ENCODE peak calls at places on chromosomes 12 and 14, in eight cellular contexts. One of them, this sample, is unnamed.
A peak's percentile ranks its signal among the peaks of the same experiment; 100 is the strongest.

GRCh38 chr12:45730116-45730841 is 773 bp downstream of the ARID2 start:
- DNase-seq in lung: peak; percentile 35
- DNase-seq in ecto neural progenitor cell: peak; percentile 74
- DNase-seq in T-helper 2 cell: peak; percentile 89
- DNase-seq in CD14-positive monocyte: peak; percentile 42
- DNase-seq in stimulated activated CD8-positive, alpha-beta memory T cell treated with anti-CD3 and anti-CD28 coated beads, Interleukin-15, amount 100 ng/mL, for 1 hour: peak; percentile 38
- DNase-seq in activated CD4-positive, alpha-beta T cell treated with anti-CD3 and anti-CD28 coated beads, Interleukin-2, amount 50 U/mL, for 24 hours: peak; percentile 30
- DNase-seq in frontal cortex: peak; percentile 12
- DNase-seq in this sample: peak; percentile 58

GRCh38 chr14:55927059-55927458 is 191.2 kb upstream of the PELI2 start:
- DNase-seq in lung: no peak
- DNase-seq in ecto neural progenitor cell: peak; percentile 77
- DNase-seq in T-helper 2 cell: no peak
- DNase-seq in CD14-positive monocyte: no peak
- DNase-seq in stimulated activated CD8-positive, alpha-beta memory T cell treated with anti-CD3 and anti-CD28 coated beads, Interleukin-15, amount 100 ng/mL, for 1 hour: no peak
- DNase-seq in activated CD4-positive, alpha-beta T cell treated with anti-CD3 and anti-CD28 coated beads, Interleukin-2, amount 50 U/mL, for 24 hours: no peak
- DNase-seq in frontal cortex: no peak
- DNase-seq in this sample: no peak

GRCh38 chr12:30614031-30614430 is 81.6 kb downstream of the IPO8 start:
- DNase-seq in lung: no peak
- DNase-seq in ecto neural progenitor cell: no peak
- DNase-seq in T-helper 2 cell: no peak
- DNase-seq in CD14-positive monocyte: no peak
- DNase-seq in stimulated activated CD8-positive, alpha-beta memory T cell treated with anti-CD3 and anti-CD28 coated beads, Interleukin-15, amount 100 ng/mL, for 1 hour: no peak
- DNase-seq in activated CD4-positive, alpha-beta T cell treated with anti-CD3 and anti-CD28 coated beads, Interleukin-2, amount 50 U/mL, for 24 hours: no peak
- DNase-seq in frontal cortex: no peak
- DNase-seq in this sample: no peak

GRCh38 chr14:35159742-35160409 is 37.5 kb downstream of the PRORP start:
- DNase-seq in lung: no peak
- DNase-seq in ecto neural progenitor cell: no peak
- DNase-seq in T-helper 2 cell: peak; percentile 8
- DNase-seq in CD14-positive monocyte: no peak
- DNase-seq in stimulated activated CD8-positive, alpha-beta memory T cell treated with anti-CD3 and anti-CD28 coated beads, Interleukin-15, amount 100 ng/mL, for 1 hour: no peak
- DNase-seq in activated CD4-positive, alpha-beta T cell treated with anti-CD3 and anti-CD28 coated beads, Interleukin-2, amount 50 U/mL, for 24 hours: no peak
- DNase-seq in frontal cortex: no peak
- DNase-seq in this sample: no peak

GRCh38 chr12:78062781-78063180 is 232.1 kb downstream of the NAV3 start:
- DNase-seq in lung: no peak
- DNase-seq in ecto neural progenitor cell: no peak
- DNase-seq in T-helper 2 cell: no peak
- DNase-seq in CD14-positive monocyte: no peak
- DNase-seq in stimulated activated CD8-positive, alpha-beta memory T cell treated with anti-CD3 and anti-CD28 coated beads, Interleukin-15, amount 100 ng/mL, for 1 hour: no peak
- DNase-seq in activated CD4-positive, alpha-beta T cell treated with anti-CD3 and anti-CD28 coated beads, Interleukin-2, amount 50 U/mL, for 24 hours: no peak
- DNase-seq in frontal cortex: no peak
- DNase-seq in this sample: no peak

GRCh38 chr14:57352771-57353170 is 37.6 kb upstream of the NAA30 start:
- DNase-seq in lung: no peak
- DNase-seq in ecto neural progenitor cell: no peak
- DNase-seq in T-helper 2 cell: no peak
- DNase-seq in CD14-positive monocyte: no peak
- DNase-seq in stimulated activated CD8-positive, alpha-beta memory T cell treated with anti-CD3 and anti-CD28 coated beads, Interleukin-15, amount 100 ng/mL, for 1 hour: no peak
- DNase-seq in activated CD4-positive, alpha-beta T cell treated with anti-CD3 and anti-CD28 coated beads, Interleukin-2, amount 50 U/mL, for 24 hours: no peak
- DNase-seq in frontal cortex: no peak
- DNase-seq in this sample: no peak

GRCh38 chr14:95307402-95308041 is 12.2 kb downstream of the CLMN start:
- DNase-seq in lung: no peak
- DNase-seq in ecto neural progenitor cell: no peak
- DNase-seq in T-helper 2 cell: no peak
- DNase-seq in CD14-positive monocyte: no peak
- DNase-seq in stimulated activated CD8-positive, alpha-beta memory T cell treated with anti-CD3 and anti-CD28 coated beads, Interleukin-15, amount 100 ng/mL, for 1 hour: no peak
- DNase-seq in activated CD4-positive, alpha-beta T cell treated with anti-CD3 and anti-CD28 coated beads, Interleukin-2, amount 50 U/mL, for 24 hours: no peak
- DNase-seq in frontal cortex: no peak
- DNase-seq in this sample: no peak

GRCh38 chr12:122889658-122890561 is 6.0 kb downstream of the VPS37B start:
- DNase-seq in lung: no peak
- DNase-seq in ecto neural progenitor cell: no peak
- DNase-seq in T-helper 2 cell: no peak
- DNase-seq in CD14-positive monocyte: no peak
- DNase-seq in stimulated activated CD8-positive, alpha-beta memory T cell treated with anti-CD3 and anti-CD28 coated beads, Interleukin-15, amount 100 ng/mL, for 1 hour: no peak
- DNase-seq in activated CD4-positive, alpha-beta T cell treated with anti-CD3 and anti-CD28 coated beads, Interleukin-2, amount 50 U/mL, for 24 hours: no peak
- DNase-seq in frontal cortex: no peak
- DNase-seq in this sample: no peak

GRCh38 chr14:64718762-64719161 is 14.5 kb downstream of the PLEKHG3 start:
- DNase-seq in lung: no peak
- DNase-seq in ecto neural progenitor cell: no peak
- DNase-seq in T-helper 2 cell: no peak
- DNase-seq in CD14-positive monocyte: no peak
- DNase-seq in stimulated activated CD8-positive, alpha-beta memory T cell treated with anti-CD3 and anti-CD28 coated beads, Interleukin-15, amount 100 ng/mL, for 1 hour: no peak
- DNase-seq in activated CD4-positive, alpha-beta T cell treated with anti-CD3 and anti-CD28 coated beads, Interleukin-2, amount 50 U/mL, for 24 hours: no peak
- DNase-seq in frontal cortex: no peak
- DNase-seq in this sample: no peak

GRCh38 chr12:101379149-101379548 is 28.4 kb downstream of the ARL1 start:
- DNase-seq in lung: no peak
- DNase-seq in ecto neural progenitor cell: no peak
- DNase-seq in T-helper 2 cell: no peak
- DNase-seq in CD14-positive monocyte: no peak
- DNase-seq in stimulated activated CD8-positive, alpha-beta memory T cell treated with anti-CD3 and anti-CD28 coated beads, Interleukin-15, amount 100 ng/mL, for 1 hour: no peak
- DNase-seq in activated CD4-positive, alpha-beta T cell treated with anti-CD3 and anti-CD28 coated beads, Interleukin-2, amount 50 U/mL, for 24 hours: no peak
- DNase-seq in frontal cortex: no peak
- DNase-seq in this sample: no peak

GRCh38 chr12:78457951-78458350 is 406.6 kb upstream of the SYT1 start:
- DNase-seq in lung: no peak
- DNase-seq in ecto neural progenitor cell: no peak
- DNase-seq in T-helper 2 cell: peak; percentile 21
- DNase-seq in CD14-positive monocyte: no peak
- DNase-seq in stimulated activated CD8-positive, alpha-beta memory T cell treated with anti-CD3 and anti-CD28 coated beads, Interleukin-15, amount 100 ng/mL, for 1 hour: no peak
- DNase-seq in activated CD4-positive, alpha-beta T cell treated with anti-CD3 and anti-CD28 coated beads, Interleukin-2, amount 50 U/mL, for 24 hours: no peak
- DNase-seq in frontal cortex: no peak
- DNase-seq in this sample: no peak

GRCh38 chr12:129911437-129912049 is 7.7 kb upstream of the TMEM132D start:
- DNase-seq in lung: no peak
- DNase-seq in ecto neural progenitor cell: peak; percentile 85
- DNase-seq in T-helper 2 cell: peak; percentile 42
- DNase-seq in CD14-positive monocyte: no peak
- DNase-seq in stimulated activated CD8-positive, alpha-beta memory T cell treated with anti-CD3 and anti-CD28 coated beads, Interleukin-15, amount 100 ng/mL, for 1 hour: no peak
- DNase-seq in activated CD4-positive, alpha-beta T cell treated with anti-CD3 and anti-CD28 coated beads, Interleukin-2, amount 50 U/mL, for 24 hours: no peak
- DNase-seq in frontal cortex: peak; percentile 77
- DNase-seq in this sample: peak; percentile 7

GRCh38 chr12:30880061-30880460 is 46.5 kb upstream of the TSPAN11 start:
- DNase-seq in lung: no peak
- DNase-seq in ecto neural progenitor cell: no peak
- DNase-seq in T-helper 2 cell: no peak
- DNase-seq in CD14-positive monocyte: no peak
- DNase-seq in stimulated activated CD8-positive, alpha-beta memory T cell treated with anti-CD3 and anti-CD28 coated beads, Interleukin-15, amount 100 ng/mL, for 1 hour: no peak
- DNase-seq in activated CD4-positive, alpha-beta T cell treated with anti-CD3 and anti-CD28 coated beads, Interleukin-2, amount 50 U/mL, for 24 hours: no peak
- DNase-seq in frontal cortex: no peak
- DNase-seq in this sample: no peak

GRCh38 chr12:131912526-131913274 is 16.4 kb upstream of the PUS1 start:
- DNase-seq in lung: peak; percentile 50
- DNase-seq in ecto neural progenitor cell: no peak
- DNase-seq in T-helper 2 cell: no peak
- DNase-seq in CD14-positive monocyte: peak; percentile 47
- DNase-seq in stimulated activated CD8-positive, alpha-beta memory T cell treated with anti-CD3 and anti-CD28 coated beads, Interleukin-15, amount 100 ng/mL, for 1 hour: no peak
- DNase-seq in activated CD4-positive, alpha-beta T cell treated with anti-CD3 and anti-CD28 coated beads, Interleukin-2, amount 50 U/mL, for 24 hours: no peak
- DNase-seq in frontal cortex: peak; percentile 89
- DNase-seq in this sample: no peak

GRCh38 chr12:3233813-3234212 is 156.6 kb downstream of the TSPAN9 start:
- DNase-seq in lung: no peak
- DNase-seq in ecto neural progenitor cell: no peak
- DNase-seq in T-helper 2 cell: no peak
- DNase-seq in CD14-positive monocyte: no peak
- DNase-seq in stimulated activated CD8-positive, alpha-beta memory T cell treated with anti-CD3 and anti-CD28 coated beads, Interleukin-15, amount 100 ng/mL, for 1 hour: no peak
- DNase-seq in activated CD4-positive, alpha-beta T cell treated with anti-CD3 and anti-CD28 coated beads, Interleukin-2, amount 50 U/mL, for 24 hours: no peak
- DNase-seq in frontal cortex: no peak
- DNase-seq in this sample: no peak

GRCh38 chr14:100782516-100783320 is 43.2 kb upstream of the MEG3 start:
- DNase-seq in lung: no peak
- DNase-seq in ecto neural progenitor cell: peak; percentile 46
- DNase-seq in T-helper 2 cell: no peak
- DNase-seq in CD14-positive monocyte: no peak
- DNase-seq in stimulated activated CD8-positive, alpha-beta memory T cell treated with anti-CD3 and anti-CD28 coated beads, Interleukin-15, amount 100 ng/mL, for 1 hour: no peak
- DNase-seq in activated CD4-positive, alpha-beta T cell treated with anti-CD3 and anti-CD28 coated beads, Interleukin-2, amount 50 U/mL, for 24 hours: no peak
- DNase-seq in frontal cortex: no peak
- DNase-seq in this sample: no peak

GRCh38 chr12:46494424-46494823 is 121.9 kb upstream of the SLC38A2 start:
- DNase-seq in lung: no peak
- DNase-seq in ecto neural progenitor cell: no peak
- DNase-seq in T-helper 2 cell: no peak
- DNase-seq in CD14-positive monocyte: no peak
- DNase-seq in stimulated activated CD8-positive, alpha-beta memory T cell treated with anti-CD3 and anti-CD28 coated beads, Interleukin-15, amount 100 ng/mL, for 1 hour: no peak
- DNase-seq in activated CD4-positive, alpha-beta T cell treated with anti-CD3 and anti-CD28 coated beads, Interleukin-2, amount 50 U/mL, for 24 hours: no peak
- DNase-seq in frontal cortex: no peak
- DNase-seq in this sample: no peak

GRCh38 chr12:57147641-57147944 is 174 bp upstream of the LRP1-AS start:
- DNase-seq in lung: no peak
- DNase-seq in ecto neural progenitor cell: no peak
- DNase-seq in T-helper 2 cell: no peak
- DNase-seq in CD14-positive monocyte: no peak
- DNase-seq in stimulated activated CD8-positive, alpha-beta memory T cell treated with anti-CD3 and anti-CD28 coated beads, Interleukin-15, amount 100 ng/mL, for 1 hour: no peak
- DNase-seq in activated CD4-positive, alpha-beta T cell treated with anti-CD3 and anti-CD28 coated beads, Interleukin-2, amount 50 U/mL, for 24 hours: no peak
- DNase-seq in frontal cortex: no peak
- DNase-seq in this sample: no peak

GRCh38 chr12:67358686-67359374 is 89.7 kb downstream of the CAND1 start:
- DNase-seq in lung: no peak
- DNase-seq in ecto neural progenitor cell: no peak
- DNase-seq in T-helper 2 cell: no peak
- DNase-seq in CD14-positive monocyte: no peak
- DNase-seq in stimulated activated CD8-positive, alpha-beta memory T cell treated with anti-CD3 and anti-CD28 coated beads, Interleukin-15, amount 100 ng/mL, for 1 hour: no peak
- DNase-seq in activated CD4-positive, alpha-beta T cell treated with anti-CD3 and anti-CD28 coated beads, Interleukin-2, amount 50 U/mL, for 24 hours: no peak
- DNase-seq in frontal cortex: no peak
- DNase-seq in this sample: no peak

GRCh38 chr12:93601591-93601990 is 29.1 kb downstream of the SOCS2 start:
- DNase-seq in lung: no peak
- DNase-seq in ecto neural progenitor cell: no peak
- DNase-seq in T-helper 2 cell: no peak
- DNase-seq in CD14-positive monocyte: no peak
- DNase-seq in stimulated activated CD8-positive, alpha-beta memory T cell treated with anti-CD3 and anti-CD28 coated beads, Interleukin-15, amount 100 ng/mL, for 1 hour: no peak
- DNase-seq in activated CD4-positive, alpha-beta T cell treated with anti-CD3 and anti-CD28 coated beads, Interleukin-2, amount 50 U/mL, for 24 hours: no peak
- DNase-seq in frontal cortex: no peak
- DNase-seq in this sample: no peak

GRCh38 chr12:81809829-81810595 is 50.9 kb upstream of the PPFIA2 start:
- DNase-seq in lung: no peak
- DNase-seq in ecto neural progenitor cell: no peak
- DNase-seq in T-helper 2 cell: peak; percentile 10
- DNase-seq in CD14-positive monocyte: no peak
- DNase-seq in stimulated activated CD8-positive, alpha-beta memory T cell treated with anti-CD3 and anti-CD28 coated beads, Interleukin-15, amount 100 ng/mL, for 1 hour: no peak
- DNase-seq in activated CD4-positive, alpha-beta T cell treated with anti-CD3 and anti-CD28 coated beads, Interleukin-2, amount 50 U/mL, for 24 hours: no peak
- DNase-seq in frontal cortex: no peak
- DNase-seq in this sample: no peak

GRCh38 chr14:91878274-91878673 is 10.9 kb upstream of the TC2N start:
- DNase-seq in lung: no peak
- DNase-seq in ecto neural progenitor cell: no peak
- DNase-seq in T-helper 2 cell: no peak
- DNase-seq in CD14-positive monocyte: no peak
- DNase-seq in stimulated activated CD8-positive, alpha-beta memory T cell treated with anti-CD3 and anti-CD28 coated beads, Interleukin-15, amount 100 ng/mL, for 1 hour: no peak
- DNase-seq in activated CD4-positive, alpha-beta T cell treated with anti-CD3 and anti-CD28 coated beads, Interleukin-2, amount 50 U/mL, for 24 hours: no peak
- DNase-seq in frontal cortex: no peak
- DNase-seq in this sample: no peak

GRCh38 chr12:124148481-124148880 is 146.4 kb upstream of the RFLNA start:
- DNase-seq in lung: no peak
- DNase-seq in ecto neural progenitor cell: no peak
- DNase-seq in T-helper 2 cell: no peak
- DNase-seq in CD14-positive monocyte: no peak
- DNase-seq in stimulated activated CD8-positive, alpha-beta memory T cell treated with anti-CD3 and anti-CD28 coated beads, Interleukin-15, amount 100 ng/mL, for 1 hour: no peak
- DNase-seq in activated CD4-positive, alpha-beta T cell treated with anti-CD3 and anti-CD28 coated beads, Interleukin-2, amount 50 U/mL, for 24 hours: no peak
- DNase-seq in frontal cortex: no peak
- DNase-seq in this sample: no peak

GRCh38 chr14:61891251-61891650 is 129.0 kb downstream of the SNAPC1 start:
- DNase-seq in lung: no peak
- DNase-seq in ecto neural progenitor cell: no peak
- DNase-seq in T-helper 2 cell: no peak
- DNase-seq in CD14-positive monocyte: no peak
- DNase-seq in stimulated activated CD8-positive, alpha-beta memory T cell treated with anti-CD3 and anti-CD28 coated beads, Interleukin-15, amount 100 ng/mL, for 1 hour: no peak
- DNase-seq in activated CD4-positive, alpha-beta T cell treated with anti-CD3 and anti-CD28 coated beads, Interleukin-2, amount 50 U/mL, for 24 hours: no peak
- DNase-seq in frontal cortex: no peak
- DNase-seq in this sample: no peak

GRCh38 chr14:75821828-75822521 is 159.8 kb downstream of the TGFB3 start:
- DNase-seq in lung: no peak
- DNase-seq in ecto neural progenitor cell: no peak
- DNase-seq in T-helper 2 cell: no peak
- DNase-seq in CD14-positive monocyte: no peak
- DNase-seq in stimulated activated CD8-positive, alpha-beta memory T cell treated with anti-CD3 and anti-CD28 coated beads, Interleukin-15, amount 100 ng/mL, for 1 hour: no peak
- DNase-seq in activated CD4-positive, alpha-beta T cell treated with anti-CD3 and anti-CD28 coated beads, Interleukin-2, amount 50 U/mL, for 24 hours: no peak
- DNase-seq in frontal cortex: no peak
- DNase-seq in this sample: no peak

GRCh38 chr14:89165189-89165809 is 251.7 kb downstream of the FOXN3 start:
- DNase-seq in lung: no peak
- DNase-seq in ecto neural progenitor cell: no peak
- DNase-seq in T-helper 2 cell: no peak
- DNase-seq in CD14-positive monocyte: no peak
- DNase-seq in stimulated activated CD8-positive, alpha-beta memory T cell treated with anti-CD3 and anti-CD28 coated beads, Interleukin-15, amount 100 ng/mL, for 1 hour: no peak
- DNase-seq in activated CD4-positive, alpha-beta T cell treated with anti-CD3 and anti-CD28 coated beads, Interleukin-2, amount 50 U/mL, for 24 hours: no peak
- DNase-seq in frontal cortex: no peak
- DNase-seq in this sample: no peak

GRCh38 chr12:93706387-93706786 is 29.2 kb downstream of the CRADD start:
- DNase-seq in lung: no peak
- DNase-seq in ecto neural progenitor cell: no peak
- DNase-seq in T-helper 2 cell: no peak
- DNase-seq in CD14-positive monocyte: no peak
- DNase-seq in stimulated activated CD8-positive, alpha-beta memory T cell treated with anti-CD3 and anti-CD28 coated beads, Interleukin-15, amount 100 ng/mL, for 1 hour: no peak
- DNase-seq in activated CD4-positive, alpha-beta T cell treated with anti-CD3 and anti-CD28 coated beads, Interleukin-2, amount 50 U/mL, for 24 hours: no peak
- DNase-seq in frontal cortex: no peak
- DNase-seq in this sample: no peak

GRCh38 chr12:124436366-124436765 is 131.0 kb downstream of the NCOR2 start:
- DNase-seq in lung: no peak
- DNase-seq in ecto neural progenitor cell: no peak
- DNase-seq in T-helper 2 cell: no peak
- DNase-seq in CD14-positive monocyte: no peak
- DNase-seq in stimulated activated CD8-positive, alpha-beta memory T cell treated with anti-CD3 and anti-CD28 coated beads, Interleukin-15, amount 100 ng/mL, for 1 hour: no peak
- DNase-seq in activated CD4-positive, alpha-beta T cell treated with anti-CD3 and anti-CD28 coated beads, Interleukin-2, amount 50 U/mL, for 24 hours: no peak
- DNase-seq in frontal cortex: no peak
- DNase-seq in this sample: no peak

GRCh38 chr14:102280376-102280962 is 24.5 kb downstream of the MOK start:
- DNase-seq in lung: no peak
- DNase-seq in ecto neural progenitor cell: no peak
- DNase-seq in T-helper 2 cell: no peak
- DNase-seq in CD14-positive monocyte: no peak
- DNase-seq in stimulated activated CD8-positive, alpha-beta memory T cell treated with anti-CD3 and anti-CD28 coated beads, Interleukin-15, amount 100 ng/mL, for 1 hour: no peak
- DNase-seq in activated CD4-positive, alpha-beta T cell treated with anti-CD3 and anti-CD28 coated beads, Interleukin-2, amount 50 U/mL, for 24 hours: no peak
- DNase-seq in frontal cortex: no peak
- DNase-seq in this sample: no peak